ENCODE peak calls at places on chromosomes 12 and 14, in ten cellular contexts. D is naive thymus-derived CD8-positive, alpha-beta T cell; G is HAP-1; X is naive thymus-derived CD4-positive, alpha-beta T cell; W is T-cell; Y is mucosa of descending colon; V is stomach; E is HL-60; Q is NCI-H526; M is GM23338. Z is an unnamed sample.

GRCh38 chr12:119994892-119995658 is 6.0 kb downstream of the BICDL1 start:
- DNase-seq in D (no peak), M (peak), W (no peak), Q (no peak), V (no peak), X (no peak), G (no peak), Y (no peak), E (no peak), Z (no peak)

GRCh38 chr14:79668941-79669340 is 542.4 kb downstream of the DIO2 start:
- DNase-seq in W (no peak), M (no peak), D (no peak), G (no peak), V (no peak), Y (no peak), X (no peak), E (no peak), Q (peak), Z (peak)

GRCh38 chr12:27996761-27997160 is 24.2 kb upstream of the PTHLH start:
- DNase-seq in Q (no peak), G (no peak), X (no peak), M (no peak), Y (no peak), W (no peak), D (no peak), E (no peak), V (no peak), Z (no peak)

GRCh38 chr14:104228221-104228620 is 89.8 kb downstream of the KIF26A start:
- DNase-seq in Y (peak), M (no peak), X (no peak), G (no peak), E (no peak), V (no peak), Q (no peak), D (no peak), W (no peak), Z (no peak)

GRCh38 chr12:72560370-72560769 is 288.2 kb downstream of the TRHDE start:
- DNase-seq in X (no peak), D (no peak), E (no peak), G (no peak), Q (no peak), Y (no peak), V (no peak), W (no peak), M (peak), Z (no peak)

GRCh38 chr12:117162167-117162539 is 28.1 kb downstream of the FBXO21 start:
- DNase-seq in X (no peak), G (no peak), Q (no peak), M (no peak), Y (no peak), V (no peak), E (no peak), W (no peak), D (no peak), Z (no peak)

GRCh38 chr14:99507860-99508640 is 26.8 kb downstream of the CCNK start:
- DNase-seq in E (no peak), G (no peak), Y (no peak), M (no peak), V (no peak), X (no peak), W (no peak), D (no peak), Q (no peak), Z (no peak)

GRCh38 chr14:47526591-47527244 is 148.7 kb downstream of the MDGA2 start:
- DNase-seq in D (no peak), V (no peak), Q (no peak), G (no peak), E (no peak), M (no peak), Y (no peak), W (no peak), X (no peak), Z (no peak)

GRCh38 chr12:58521796-58522195 is 398.5 kb downstream of the LRIG3 start:
- DNase-seq in E (no peak), V (no peak), Y (no peak), X (no peak), Q (no peak), W (no peak), G (no peak), D (no peak), M (no peak), Z (no peak)

GRCh38 chr12:42426733-42427132 is 100.8 kb downstream of the PPHLN1 start:
- DNase-seq in V (no peak), Y (no peak), G (no peak), E (peak), W (no peak), D (no peak), M (peak), X (no peak), Q (no peak), Z (peak)

GRCh38 chr14:101620039-101620788 is 58.9 kb downstream of the DIO3 start:
- DNase-seq in X (no peak), M (no peak), V (no peak), W (no peak), E (no peak), Q (no peak), Y (no peak), D (no peak), G (no peak), Z (no peak)

GRCh38 chr12:70815866-70816470 is 104.6 kb downstream of the PTPRR start:
- DNase-seq in V (no peak), W (no peak), D (no peak), E (no peak), G (no peak), X (no peak), M (no peak), Q (no peak), Y (no peak), Z (no peak)

GRCh38 chr12:30783946-30784345 is 29.2 kb upstream of the CAPRIN2 start:
- DNase-seq in G (no peak), Y (no peak), D (no peak), W (no peak), Q (no peak), V (no peak), X (no peak), E (no peak), M (no peak), Z (no peak)

GRCh38 chr14:28936601-28937000 is 170.0 kb downstream of the FOXG1 start:
- DNase-seq in G (no peak), X (no peak), Y (no peak), V (no peak), D (no peak), E (no peak), W (no peak), Q (no peak), M (no peak), Z (no peak)

GRCh38 chr14:103185051-103186027 is 62.1 kb downstream of the TNFAIP2 start:
- DNase-seq in M (peak), G (peak), D (no peak), V (no peak), X (peak), Q (peak), Y (no peak), W (no peak), E (no peak), Z (peak)